ENCODE peak calls at places on chromosomes 1 and 21, in ten cellular contexts. D, P, L, Y, V, S, H, X, E and Z are unnamed samples.

GRCh38 chr1:245682638-245683376 is 528.0 kb downstream of the KIF26B start:
- DNase-seq in X (no peak), L (peak; percentile 56), E (no peak), S (no peak), D (no peak), Y (no peak), V (no peak), H (no peak), P (no peak), Z (no peak)

GRCh38 chr1:180670681-180671080 is 38.9 kb downstream of the XPR1 start:
- DNase-seq in V (no peak), X (no peak), H (no peak), P (no peak), S (no peak), L (no peak), E (no peak), Y (no peak), D (no peak), Z (no peak)

GRCh38 chr1:103125219-103125618 is 16.9 kb upstream of the COL11A1 start:
- DNase-seq in Y (no peak), L (no peak), P (no peak), E (no peak), H (no peak), D (no peak), S (no peak), V (no peak), X (no peak), Z (no peak)

GRCh38 chr1:176110203-176110602 is 96.9 kb downstream of the COP1 start:
- DNase-seq in S (peak; percentile 7), X (no peak), P (no peak), Y (no peak), D (no peak), L (no peak), V (no peak), H (no peak), E (no peak), Z (no peak)

GRCh38 chr1:30907641-30908445 is 715 bp downstream of the SDC3 start:
- DNase-seq in D (no peak), E (no peak), V (no peak), L (no peak), H (no peak), P (peak; percentile 18), S (peak; percentile 14), X (no peak), Y (no peak), Z (peak; percentile 60)

GRCh38 chr1:94988356-94988755 is 61.4 kb upstream of the CNN3 start:
- DNase-seq in P (no peak), V (no peak), Y (no peak), L (no peak), D (no peak), X (no peak), E (no peak), H (no peak), S (no peak), Z (no peak)

GRCh38 chr1:2098301-2098698 is 48.1 kb downstream of the PRKCZ start:
- DNase-seq in V (peak; percentile 1), P (no peak), X (no peak), L (no peak), Y (no peak), D (peak; percentile 65), H (no peak), E (no peak), S (peak; percentile 42), Z (peak; percentile 21)

GRCh38 chr1:211089536-211089935 is 44.4 kb downstream of the KCNH1 start:
- DNase-seq in H (no peak), V (no peak), X (no peak), L (no peak), E (no peak), D (no peak), Y (no peak), S (no peak), P (no peak), Z (no peak)

GRCh38 chr1:229229137-229229720 is 41.7 kb upstream of the RAB4A start:
- DNase-seq in X (no peak), V (no peak), D (no peak), L (no peak), P (no peak), Y (no peak), E (no peak), H (no peak), S (peak; percentile 52), Z (no peak)

GRCh38 chr1:206012086-206012859 is 9.1 kb upstream of the RAB7B start:
- DNase-seq in Y (no peak), L (peak; percentile 65), S (peak; percentile 40), H (peak; percentile 74), D (peak; percentile 91), V (peak; percentile 68), E (peak; percentile 56), P (peak; percentile 87), X (peak; percentile 29), Z (peak; percentile 81)

GRCh38 chr1:11439051-11439450 is 39.9 kb upstream of the DISP3 start:
- DNase-seq in D (no peak), L (no peak), X (no peak), P (no peak), V (no peak), H (no peak), Y (no peak), E (no peak), S (no peak), Z (no peak)

GRCh38 chr1:85262985-85263384 is 3.5 kb upstream of the C1orf52 start:
- DNase-seq in V (no peak), P (no peak), D (no peak), L (no peak), H (no peak), X (no peak), E (no peak), S (no peak), Y (no peak), Z (no peak)

GRCh38 chr21:17636711-17637110 is 24.0 kb upstream of the BTG3 start:
- DNase-seq in H (no peak), Y (no peak), X (no peak), S (no peak), E (no peak), D (no peak), V (peak; percentile 20), P (no peak), L (no peak), Z (no peak)

GRCh38 chr1:24119489-24119858 is 7.5 kb upstream of the MYOM3 start:
- DNase-seq in P (no peak), E (no peak), H (no peak), D (peak; percentile 4), S (no peak), Y (no peak), X (no peak), V (no peak), L (no peak), Z (no peak)

DNA sequence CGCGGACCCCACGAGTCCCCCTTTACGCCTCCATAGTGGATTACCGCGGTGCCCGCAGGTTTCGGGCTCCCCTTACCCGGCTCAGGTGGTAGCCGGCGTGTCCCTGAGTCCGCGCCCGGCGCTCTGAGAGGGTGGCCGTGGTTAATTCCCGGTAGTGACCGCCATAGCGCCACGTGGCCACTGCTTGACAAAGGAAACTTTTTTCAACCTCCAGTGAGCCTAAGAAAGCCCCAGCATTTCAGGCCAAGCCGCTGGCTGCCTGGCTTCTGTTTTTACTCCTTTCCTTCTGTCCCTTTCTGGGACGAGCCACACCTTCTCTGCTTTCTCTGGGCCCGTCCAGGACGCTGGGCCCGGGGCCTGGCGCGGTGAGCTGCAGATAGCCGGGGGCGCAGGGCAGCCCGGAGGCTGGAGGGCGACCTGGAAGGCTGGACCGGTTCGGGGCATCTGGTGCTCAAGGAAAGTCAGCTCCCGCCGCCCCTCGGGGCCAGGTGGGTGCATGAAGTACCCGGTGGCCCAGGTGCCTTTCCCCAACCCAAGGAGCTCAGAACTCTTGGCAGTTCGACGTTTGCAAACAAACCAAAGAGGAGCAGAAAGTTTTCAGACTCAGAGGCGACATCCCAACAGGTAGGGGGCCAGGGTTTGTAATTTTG is 540 bp upstream of the C1orf198 start:
- DNase-seq in E (peak; percentile 55), H (peak; percentile 77), D (peak; percentile 81), X (peak; percentile 83), V (peak; percentile 64), L (peak; percentile 43), S (peak; percentile 77), P (peak; percentile 45), Y (peak; percentile 79), Z (peak; percentile 81)
- H3K27ac ChIP-seq in E (peak overlapping the region; percentile 77), H (peak overlapping the region; percentile 89), D (peak overlapping the region; percentile 87), X (peak overlapping the region; percentile 98), V (peak overlapping the region; percentile 90), L (peak overlapping the region; percentile 90), S (peak overlapping the region; percentile 98), P (peak overlapping the region; percentile 89), Y (peak overlapping the region; percentile 90), Z (peak overlapping the region; percentile 79)

DNA sequence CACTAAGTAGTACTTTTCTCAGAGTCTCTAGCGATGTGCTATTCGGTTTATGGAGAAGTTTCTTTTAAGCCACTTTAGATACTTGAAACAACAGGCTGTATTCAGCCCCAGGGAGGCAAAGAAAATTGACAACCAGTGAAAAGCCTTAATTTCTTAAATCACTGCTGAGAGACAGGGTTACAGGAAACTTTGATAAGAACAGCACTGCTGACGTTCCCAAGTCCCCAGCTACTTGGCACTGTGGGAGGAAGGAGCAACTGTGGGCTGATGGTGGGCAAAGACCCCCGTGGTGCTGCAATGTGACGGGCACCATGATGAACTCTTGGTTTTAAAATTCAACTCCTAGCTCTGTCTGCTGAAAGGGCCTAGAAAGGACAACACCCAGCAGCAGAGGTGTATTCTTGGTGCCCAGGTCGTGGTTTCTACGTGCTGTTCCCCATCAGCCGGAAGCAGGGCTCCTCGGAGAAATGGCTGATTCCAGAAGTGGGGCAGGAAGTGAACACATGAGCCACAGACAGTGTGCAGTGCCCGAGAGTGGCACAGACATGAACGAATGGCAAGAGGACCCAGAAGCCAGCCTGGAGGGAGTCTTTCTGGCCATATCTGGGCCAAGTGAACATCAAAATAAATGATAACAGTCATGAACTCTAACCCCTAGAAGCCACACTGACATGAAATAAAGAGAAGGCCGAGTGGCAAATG is 5.3 kb downstream of the PTTG1IP start:
- DNase-seq in L (no peak), S (no peak), D (no peak), H (peak; percentile 42), Y (no peak), P (no peak), V (no peak), X (no peak), E (no peak), Z (peak; percentile 52)
- H3K4me3 ChIP-seq in L (no peak overlapping the region), S (no peak overlapping the region), D (no peak overlapping the region), H (no peak overlapping the region), Y (no peak overlapping the region), P (no peak overlapping the region), V (no peak overlapping the region), X (no peak overlapping the region), E (no peak overlapping the region), Z (no peak overlapping the region)

DNA sequence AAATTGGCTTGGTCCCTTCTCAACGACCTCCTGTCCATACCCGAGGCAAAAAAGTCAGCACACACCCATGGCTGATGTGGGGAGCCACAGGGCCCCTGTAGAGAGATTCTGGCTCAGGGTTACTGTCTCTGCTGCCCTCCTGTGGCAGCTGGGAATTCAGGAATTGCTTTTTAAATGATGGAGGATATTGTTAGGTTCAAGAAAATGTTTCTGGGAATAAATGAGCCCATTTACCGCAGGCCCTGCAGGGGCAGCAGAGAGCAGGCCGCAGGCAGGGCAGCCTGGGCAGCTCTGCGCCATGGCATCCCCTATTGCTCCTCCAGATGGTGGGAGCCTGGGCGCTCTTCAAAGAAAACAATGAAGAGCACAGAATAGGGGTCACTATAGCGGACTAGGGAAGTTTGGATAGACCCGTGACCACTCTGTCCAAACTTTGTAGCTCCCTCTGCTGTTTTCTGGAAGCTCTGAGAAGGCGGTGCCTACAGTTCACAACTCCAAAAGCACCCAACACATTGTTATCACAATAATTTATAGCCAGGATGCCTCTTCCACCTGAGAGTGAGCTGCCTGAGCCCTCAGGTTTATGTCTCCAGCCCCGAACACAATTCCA is 201.1 kb downstream of the BACH1 start:
- DNase-seq in S (no peak), X (peak; percentile 80), H (peak; percentile 2), V (no peak), D (no peak), L (no peak), Y (no peak), E (peak; percentile 33), P (no peak), Z (no peak)
- H3K27me3 ChIP-seq in S (no peaks in the 10 kb centered on the region), X (no peaks in the 10 kb centered on the region), H (no peaks in the 10 kb centered on the region), V (no peaks in the 10 kb centered on the region), D (no peaks in the 10 kb centered on the region), L (no peaks in the 10 kb centered on the region), Y (no peaks in the 10 kb centered on the region), E (no peaks in the 10 kb centered on the region), P (no peaks in the 10 kb centered on the region), Z (no peaks in the 10 kb centered on the region)

GRCh38 chr1:58572691-58573090 is 4.4 kb downstream of the TACSTD2 start:
- DNase-seq in P (no peak), Y (no peak), L (no peak), S (no peak), D (peak; percentile 72), V (no peak), X (no peak), E (no peak), H (no peak), Z (no peak)
- H3K27ac ChIP-seq in P (no peak overlapping the region), Y (no peak overlapping the region), L (no peak overlapping the region), S (peak overlapping the region; percentile 77), D (peak overlapping the region; percentile 86), V (no peak overlapping the region), X (no peak overlapping the region), E (no peak overlapping the region), H (no peak overlapping the region), Z (no peak overlapping the region)